ENCODE peak calls at places on chromosomes 16 and 17, in four cellular contexts. V is K562, I is GM12878, P is HepG2. F is an unnamed sample.

GRCh38 chr17:7079581-7080444 is at the start of gene CLEC10A:
- DNase-seq in P (no peak), V (peak), I (no peak), F (no peak)

GRCh38 chr16:85553436-85554113 is 59.5 kb upstream of the GSE1 start:
- DNase-seq in V (no peak), P (peak), I (no peak), F (no peak)

GRCh38 chr17:79813826-79814623 is 17.1 kb upstream of the CBX8 start:
- DNase-seq in I (no peak), V (no peak), P (no peak), F (no peak)

GRCh38 chr17:64698725-64699124 is 36.6 kb upstream of the SMURF2 start:
- DNase-seq in V (no peak), P (no peak), I (no peak), F (no peak)

GRCh38 chr17:31674717-31675349 is 184.2 kb downstream of the COPRS start:
- DNase-seq in P (no peak), I (no peak), V (no peak), F (no peak)

GRCh38 chr16:72554935-72555334 is 383.0 kb upstream of the PMFBP1 start:
- DNase-seq in P (no peak), V (no peak), I (no peak), F (no peak)

GRCh38 chr16:84175351-84176081 is 11.3 kb downstream of the TAF1C start:
- DNase-seq in V (peak), I (peak), P (peak), F (peak)

GRCh38 chr17:6163632-6164319 is 93.6 kb downstream of the WSCD1 start:
- DNase-seq in I (no peak), V (no peak), P (no peak), F (no peak)

GRCh38 chr16:12420661-12421209 is 383.0 kb downstream of the CPPED1 start:
- DNase-seq in P (no peak), V (peak), I (no peak), F (no peak)

GRCh38 chr17:34542700-34543336 is 36.6 kb upstream of the TMEM132E start:
- DNase-seq in P (no peak), V (peak), I (no peak), F (no peak)

GRCh38 chr17:63418540-63418939 is 27.6 kb downstream of the CYB561 start:
- DNase-seq in V (no peak), I (no peak), P (no peak), F (no peak)

GRCh38 chr17:77307479-77308198 is 166.9 kb downstream of the SEC14L1 start:
- DNase-seq in I (no peak), P (no peak), V (no peak), F (no peak)

GRCh38 chr17:33401253-33401652 is 108.2 kb upstream of the ASIC2 start:
- DNase-seq in P (no peak), I (no peak), V (no peak), F (no peak)

GRCh38 chr16:27993587-27993986 is 69.9 kb downstream of the GSG1L start:
- DNase-seq in P (no peak), V (no peak), I (no peak), F (no peak)

GRCh38 chr17:9473716-9474115 is 101.9 kb downstream of the STX8 start:
- DNase-seq in V (no peak), I (no peak), P (peak), F (no peak)

GRCh38 chr16:26382607-26383006 is 684.1 kb upstream of the C16orf82 start:
- DNase-seq in I (no peak), V (no peak), P (no peak), F (no peak)

GRCh38 chr17:17538417-17539391 is 42.5 kb upstream of the RASD1 start:
- DNase-seq in V (peak), P (peak), I (no peak), F (no peak)

GRCh38 chr17:44308865-44309264 is 464 bp downstream of the RUNDC3A start:
- DNase-seq in I (no peak), V (no peak), P (no peak), F (no peak)

GRCh38 chr16:77732241-77732946 is 10.1 kb downstream of the NUDT7 start:
- DNase-seq in P (peak), I (no peak), V (no peak), F (no peak)

GRCh38 chr17:30565073-30565935 is 88.1 kb downstream of the GOSR1 start:
- DNase-seq in I (no peak), V (no peak), P (no peak), F (no peak)

GRCh38 chr16:55701442-55702319 is 45.9 kb downstream of the SLC6A2 start:
- DNase-seq in P (peak), V (peak), I (no peak), F (peak)

GRCh38 chr17:12395733-12396354 is 269.8 kb upstream of the MYOCD start:
- DNase-seq in I (no peak), P (peak), V (peak), F (peak)

GRCh38 chr16:57316390-57317017 is 32.0 kb upstream of the PLLP start:
- DNase-seq in V (no peak), P (no peak), I (no peak), F (no peak)

GRCh38 chr17:62802531-62803205 is 5.4 kb downstream of the MARCHF10 start:
- DNase-seq in P (no peak), V (no peak), I (no peak), F (no peak)

GRCh38 chr16:88846088-88846487 is 10.7 kb downstream of the GALNS start:
- DNase-seq in I (no peak), P (no peak), V (peak), F (no peak)

GRCh38 chr17:7211512-7212277 is 7.9 kb downstream of the DLG4 start:
- DNase-seq in P (no peak), V (no peak), I (no peak), F (no peak)

GRCh38 chr17:66406701-66407644 is 104.6 kb downstream of the PRKCA start:
- DNase-seq in P (no peak), I (no peak), V (no peak), F (no peak)

GRCh38 chr17:77957215-77957868 is 1.2 kb upstream of the TNRC6C start:
- DNase-seq in V (no peak), I (peak), P (no peak), F (no peak)

GRCh38 chr17:8954339-8954738 is 11.2 kb downstream of the PIK3R5 start:
- DNase-seq in V (no peak), P (no peak), I (no peak), F (peak)

GRCh38 chr17:78095035-78095434 is 33.5 kb downstream of the TMC6 start:
- DNase-seq in V (no peak), P (no peak), I (no peak), F (no peak)

GRCh38 chr16:88857728-88858339 is 907 bp downstream of the TRAPPC2L start:
- DNase-seq in P (peak), I (no peak), V (peak), F (peak)

GRCh38 chr17:17921192-17922082 is 50.8 kb downstream of the TOM1L2 start:
- DNase-seq in I (no peak), P (peak), V (peak), F (peak)

GRCh38 chr17:39979021-39979660 is 1.5 kb upstream of the PSMD3 start:
- DNase-seq in I (no peak), V (no peak), P (no peak), F (no peak)

GRCh38 chr16:29710227-29711219 is 31.5 kb downstream of the QPRT start:
- DNase-seq in V (peak), I (no peak), P (peak), F (no peak)

DNA sequence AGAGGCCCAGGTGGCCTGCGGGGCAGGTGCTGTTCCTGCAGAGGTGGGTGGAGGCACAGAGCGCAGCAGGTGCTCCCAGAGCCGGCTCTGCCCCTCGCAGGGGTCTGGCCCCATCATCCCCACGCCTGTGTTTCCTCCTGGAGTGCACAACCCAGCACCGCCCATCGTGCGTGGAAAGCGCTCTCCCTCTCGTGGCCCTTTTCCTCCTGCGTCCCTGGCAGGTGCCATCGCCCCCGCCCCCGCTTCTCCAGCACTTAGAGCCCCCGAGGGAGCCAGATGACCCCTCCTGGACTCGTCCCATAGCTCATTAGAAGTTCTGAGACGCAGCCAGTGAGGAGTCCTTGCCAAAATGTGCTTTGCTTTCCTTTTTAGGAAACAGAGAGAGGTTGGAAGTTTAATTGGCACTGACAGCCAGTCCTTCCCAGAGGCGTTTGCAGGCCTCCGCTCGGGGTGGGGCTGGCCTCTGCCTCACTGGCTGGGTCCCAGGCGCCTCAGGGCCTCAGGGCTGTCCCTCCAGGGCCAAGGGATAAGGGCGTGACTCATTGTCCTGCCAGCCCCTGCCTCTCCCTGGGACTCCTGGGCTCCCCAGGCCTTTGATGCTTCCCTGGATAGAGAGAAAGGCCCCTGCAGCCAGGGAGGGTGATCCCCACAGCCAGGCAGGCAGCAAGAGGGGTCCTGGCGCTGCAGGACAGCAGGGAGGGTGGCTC is 32.2 kb upstream of the CHMP6 start:
- DNase-seq in V (no peak), I (no peak), P (no peak), F (no peak)
- TF ChIP-seq EP300 in V (no peak), I (no peak), P (no peak), F (no peak)

GRCh38 chr16:24178496-24178895 is 77.6 kb upstream of the CACNG3 start:
- DNase-seq in I (no peak), V (peak), P (no peak), F (no peak)
- TF ChIP-seq CREB1 in I (no peak), V (no peak), P (no peak), F (no peak)

GRCh38 chr17:28133562-28133970 is 91.1 kb downstream of the NLK start:
- DNase-seq in I (no peak), V (no peak), P (no peak), F (no peak)
- TF ChIP-seq HDAC2 in I (no peak), V (no peak), P (no peak), F (no peak)

GRCh38 chr16:86701286-86701975 is 123.1 kb downstream of the FOXL1 start:
- DNase-seq in P (no peak), V (no peak), I (no peak), F (no peak)
- TF ChIP-seq EP300 in P (no peak), V (no peak), I (no peak), F (no peak)

GRCh38 chr17:49361902-49362722 is at the start of gene ZNF652:
- DNase-seq in P (peak), V (peak), I (peak), F (peak)

GRCh38 chr17:49361129-49361901 is 735 bp downstream of the ZNF652 start:
- DNase-seq in V (peak), I (peak), P (peak), F (peak)

GRCh38 chr17:49364119-49364518 is 2.1 kb upstream of the ZNF652 start:
- DNase-seq in V (no peak), I (no peak), P (no peak), F (no peak)

GRCh38 chr17:49363251-49363650 is 1.2 kb upstream of the ZNF652 start:
- DNase-seq in V (no peak), P (no peak), I (no peak), F (no peak)

GRCh38 chr17:49362723-49363117 is 670 bp upstream of the ZNF652 start:
- DNase-seq in I (no peak), V (no peak), P (no peak), F (no peak)
- TF ChIP-seq CREB1 in I (no peak), V (no peak), P (no peak), F (no peak)

DNA sequence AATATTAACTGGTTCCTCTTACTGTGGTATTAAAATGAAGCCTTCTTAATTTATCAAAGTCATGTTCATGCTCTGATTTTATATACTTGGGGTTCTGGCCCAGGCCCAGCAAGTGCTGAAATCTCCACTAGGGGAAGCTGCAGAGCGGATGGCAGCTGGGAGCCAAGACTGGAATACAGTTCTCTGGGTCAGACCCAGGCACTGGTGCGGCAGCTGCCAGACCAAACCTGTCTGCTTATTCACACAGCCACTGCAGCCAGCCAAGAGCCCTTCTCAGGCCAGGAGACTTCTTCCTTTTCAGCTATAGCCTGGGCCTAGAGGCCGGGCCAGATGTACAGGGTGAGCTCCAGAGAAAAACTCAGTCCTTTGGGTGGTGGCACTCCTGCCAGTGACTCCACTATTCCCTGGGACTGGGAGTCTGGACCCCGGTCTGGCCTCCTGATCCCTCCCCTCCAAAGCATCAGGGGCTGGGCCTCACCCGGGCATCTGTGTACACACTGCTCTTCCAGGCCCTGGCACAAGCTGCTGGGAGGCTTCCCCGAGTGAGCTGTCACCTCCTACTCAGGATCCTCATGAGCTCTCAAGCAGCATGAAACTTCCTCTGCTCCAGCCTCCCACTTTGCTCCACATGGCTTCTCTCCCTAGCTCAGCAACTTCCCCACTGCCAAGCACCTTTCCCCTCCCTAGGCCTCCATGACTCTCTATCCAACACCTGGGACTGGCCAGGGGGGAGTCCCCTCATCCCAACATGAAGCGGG is 24.4 kb downstream of the ATP6V0D1 start:
- DNase-seq in V (peak), I (no peak), P (no peak), F (no peak)
- TF ChIP-seq HDAC2 in V (no peak), I (no peak), P (no peak), F (no peak)

GRCh38 chr17:41785876-41786226 is 660 bp downstream of the JUP start:
- DNase-seq in I (no peak), V (peak), P (no peak), F (no peak)
- TF ChIP-seq EP300 in I (no peak), V (no peak), P (no peak), F (no peak)

DNA sequence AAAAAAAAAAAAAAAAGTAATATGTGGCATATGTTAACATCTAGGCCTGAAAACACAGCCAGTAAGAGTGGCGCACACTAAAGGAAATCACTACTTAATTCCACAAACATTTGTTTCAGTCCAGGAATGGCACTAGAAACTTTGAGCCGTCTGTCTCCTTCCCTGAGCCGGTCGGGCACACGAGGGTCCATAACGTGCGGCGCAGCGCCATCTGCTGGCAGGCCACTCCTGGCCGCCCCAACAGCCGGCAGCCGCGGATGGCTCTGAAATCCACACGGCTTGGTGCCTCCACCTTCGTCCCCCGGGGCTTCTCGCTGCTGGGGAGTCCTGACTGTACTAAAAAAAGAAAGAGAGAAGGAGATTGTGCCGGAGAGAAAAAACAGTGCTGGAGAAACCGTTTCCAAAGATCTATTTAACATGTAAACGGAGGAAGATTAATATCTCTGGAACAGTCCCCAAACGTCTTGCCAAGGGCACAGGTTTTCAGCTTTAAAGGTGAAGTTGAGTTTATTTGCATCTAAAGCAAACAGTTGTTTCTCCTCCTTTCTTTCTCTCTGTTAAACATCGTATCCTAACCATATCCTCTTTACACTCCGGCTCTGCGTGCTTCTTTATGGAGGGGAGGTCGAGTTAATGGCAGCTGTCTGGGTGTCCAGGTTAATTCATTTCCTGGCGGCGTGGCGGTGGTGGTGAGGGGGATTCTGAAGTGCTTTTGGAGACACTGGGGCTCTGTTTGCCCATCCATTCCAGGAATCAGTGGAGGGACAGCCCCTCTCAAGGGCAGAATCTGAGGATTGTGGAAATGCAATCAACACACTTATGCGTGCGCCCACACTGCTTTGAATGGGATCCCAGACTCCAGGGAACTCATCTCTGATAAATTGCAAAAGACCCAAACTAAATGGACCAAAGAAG is 611.3 kb upstream of the SALL1 start:
- DNase-seq in V (peak), P (peak), I (no peak), F (peak)
- TF ChIP-seq CREB1 in V (no peak), P (no peak), I (no peak), F (no peak)